ENCODE peak calls at places on chromosomes 13 and 19, in eight cellular contexts. A is ovary, Y is mesendoderm, V is heart left ventricle, C is adrenal gland, Q is thoracic aorta, L is PC-3, M is heart right ventricle. P is an unnamed sample. For H3K4me1 and H3K27me3, the result is how much of the 10 kb centered on the place peaks cover.

GRCh38 chr13:77207943-77208342 is 119.0 kb downstream of the MYCBP2 start:
- DNase-seq in A (no peak), Y (no peak), V (no peak), C (no peak), Q (no peak), L (peak), M (no peak), P (no peak)

GRCh38 chr13:48708764-48709163 is 55.0 kb downstream of the CYSLTR2 start:
- DNase-seq in A (no peak), Y (peak), V (no peak), C (no peak), Q (no peak), L (no peak), M (no peak), P (no peak)

GRCh38 chr13:97977376-97977705 is 23.9 kb downstream of the IPO5 start:
- DNase-seq in A (no peak), Y (no peak), V (no peak), C (no peak), Q (no peak), L (peak), M (no peak), P (no peak)

GRCh38 chr19:12163841-12164240 is 945 bp downstream of the ZNF136 start:
- DNase-seq in A (no peak), Y (no peak), V (no peak), C (no peak), Q (no peak), L (peak), M (no peak), P (no peak)

GRCh38 chr19:15780595-15781418 is 6.7 kb upstream of the OR10H5 start:
- DNase-seq in A (peak), Y (no peak), V (no peak), C (no peak), Q (no peak), L (peak), M (no peak), P (no peak)

GRCh38 chr13:77810430-77810829 is 108.2 kb downstream of the EDNRB start:
- DNase-seq in A (no peak), Y (peak), V (no peak), C (no peak), Q (no peak), L (peak), M (no peak), P (no peak)

GRCh38 chr13:59609421-59609820 is 554.3 kb downstream of the DIAPH3 start:
- DNase-seq in A (no peak), Y (peak), V (no peak), C (no peak), Q (no peak), L (no peak), M (no peak), P (no peak)

GRCh38 chr19:30718728-30719127 is 346.5 kb downstream of the ZNF536 start:
- DNase-seq in A (no peak), Y (no peak), V (no peak), C (peak), Q (no peak), L (no peak), M (no peak), P (no peak)

DNA sequence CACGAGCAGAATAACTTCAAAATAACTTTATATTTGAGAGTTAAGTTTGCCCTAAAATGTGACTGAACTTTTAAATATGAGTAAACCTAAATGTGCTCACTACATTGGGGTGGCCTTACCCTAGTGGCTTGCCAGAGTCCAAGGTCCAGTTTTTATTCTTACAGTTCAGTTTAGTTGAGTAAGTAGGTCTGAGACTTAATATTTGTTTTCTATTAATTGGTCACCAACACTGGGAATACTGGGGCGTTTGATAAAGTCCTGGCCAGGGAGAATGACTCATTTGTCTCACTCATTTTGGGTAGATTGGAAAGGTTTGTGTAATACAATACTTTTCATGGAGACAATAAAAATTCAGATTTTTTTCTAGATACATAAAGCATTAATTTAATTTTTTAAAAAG is 127.8 kb upstream of the SPATA13 start:
- DNase-seq in A (no peak), Y (no peak), V (no peak), C (no peak), Q (no peak), L (peak), M (no peak), P (peak)
- H3K4me1 ChIP-seq in A (under half), Y (under half), V (under half), C (under half), Q (under half), L (under half), M (under half), P (under half)

DNA sequence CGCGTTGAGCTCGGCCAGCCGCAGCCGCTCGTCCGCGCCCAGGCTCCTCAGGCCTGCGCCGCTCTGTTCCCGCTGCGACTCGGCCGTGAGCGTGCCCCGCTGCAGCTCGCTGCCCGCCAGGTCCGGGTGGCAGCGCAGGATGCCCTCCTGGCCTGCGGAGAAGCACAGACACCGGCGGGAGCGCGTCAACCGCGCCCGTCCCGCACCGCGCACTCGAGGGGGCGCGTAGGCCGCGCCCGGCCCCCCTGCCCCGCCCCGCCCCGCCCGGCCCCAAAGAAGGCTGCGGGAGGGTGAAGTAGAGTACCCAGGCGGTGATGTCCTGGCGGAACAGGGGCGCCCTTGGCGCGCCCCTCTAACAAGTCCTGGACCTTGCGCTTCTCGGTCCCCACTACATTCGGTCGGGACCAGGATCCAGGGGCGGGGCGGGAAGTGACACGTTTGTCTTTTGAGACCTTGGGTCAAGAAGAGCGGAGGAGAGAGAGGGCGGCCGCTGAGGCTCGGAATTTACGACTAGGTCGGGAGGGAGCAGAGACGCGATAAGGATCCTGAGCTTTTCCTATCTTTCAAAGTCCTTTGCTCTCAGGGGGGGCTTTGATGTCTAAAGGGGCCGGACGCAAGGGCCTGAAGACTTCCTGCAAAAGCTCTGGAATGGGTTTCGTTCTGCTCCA is 9.3 kb upstream of the CDX2 start:
- DNase-seq in A (no peak), Y (peak), V (no peak), C (no peak), Q (no peak), L (no peak), M (no peak), P (no peak)
- H3K27me3 ChIP-seq in A (under half), Y (half or more), V (half or more), C (half or more), Q (under half), L (under half), M (half or more), P (under half)

DNA sequence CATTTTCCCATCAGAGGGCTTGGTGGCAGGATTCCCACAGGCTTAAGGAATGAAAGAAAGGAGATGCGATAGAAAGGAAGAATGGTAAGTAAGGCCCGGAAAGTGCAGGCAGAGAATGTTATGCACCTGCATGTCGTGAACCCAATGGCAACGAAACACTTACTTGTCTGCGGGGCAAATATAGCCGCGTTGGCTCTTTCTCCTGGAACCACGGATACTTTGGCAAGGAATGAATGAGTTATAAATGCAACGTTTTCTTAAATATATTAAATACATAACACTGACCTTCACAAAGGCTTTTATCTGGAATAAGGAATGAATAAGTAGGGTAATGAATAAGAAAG is 192.1 kb downstream of the KATNAL1 start:
- DNase-seq in A (no peak), Y (no peak), V (no peak), C (no peak), Q (no peak), L (no peak), M (no peak), P (no peak)
- H3K4me1 ChIP-seq in A (under half), Y (under half), V (under half), C (under half), Q (under half), L (under half), M (under half), P (under half)

DNA sequence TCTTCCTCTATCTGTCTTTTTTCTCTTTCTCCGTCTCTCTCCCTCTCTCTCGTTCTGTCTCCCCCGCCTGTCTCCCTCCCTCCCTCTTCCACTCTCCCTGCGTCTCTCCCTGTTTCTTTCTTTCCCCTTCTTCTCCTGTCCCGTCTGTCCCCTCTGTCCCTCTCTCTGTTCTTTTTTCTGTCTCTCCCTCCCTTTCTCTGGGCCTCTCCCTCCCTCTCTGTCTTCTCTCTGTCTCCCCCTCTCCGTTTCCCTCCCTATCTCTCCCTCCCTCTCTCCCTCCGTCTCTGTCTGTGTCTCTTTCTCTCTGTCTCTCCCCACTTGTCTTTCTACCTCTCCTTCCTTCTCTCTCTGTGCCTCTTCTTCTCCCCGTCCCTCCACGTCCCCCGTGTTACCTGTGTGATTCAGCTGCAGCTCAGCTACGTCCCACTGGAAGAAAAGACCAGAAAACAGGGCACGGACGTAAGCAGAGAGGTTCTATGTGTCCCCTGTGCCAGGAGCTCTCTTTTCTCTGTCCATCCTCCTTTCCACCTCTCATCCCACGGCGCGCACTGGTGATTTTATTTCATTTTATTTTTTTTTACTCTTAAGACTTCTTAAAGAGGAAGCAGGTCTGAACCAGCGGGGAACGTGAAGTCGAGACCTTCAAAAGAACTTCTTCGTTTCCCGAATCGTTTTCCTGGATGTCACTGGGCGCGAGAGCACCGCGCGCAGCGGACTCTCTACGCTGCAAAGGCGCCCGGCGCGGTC is 1.1 kb downstream of the CD70 start:
- DNase-seq in A (no peak), Y (peak), V (no peak), C (no peak), Q (no peak), L (no peak), M (no peak), P (no peak)
- H3K27me3 ChIP-seq in A (under half), Y (under half), V (half or more), C (half or more), Q (under half), L (half or more), M (half or more), P (under half)

DNA sequence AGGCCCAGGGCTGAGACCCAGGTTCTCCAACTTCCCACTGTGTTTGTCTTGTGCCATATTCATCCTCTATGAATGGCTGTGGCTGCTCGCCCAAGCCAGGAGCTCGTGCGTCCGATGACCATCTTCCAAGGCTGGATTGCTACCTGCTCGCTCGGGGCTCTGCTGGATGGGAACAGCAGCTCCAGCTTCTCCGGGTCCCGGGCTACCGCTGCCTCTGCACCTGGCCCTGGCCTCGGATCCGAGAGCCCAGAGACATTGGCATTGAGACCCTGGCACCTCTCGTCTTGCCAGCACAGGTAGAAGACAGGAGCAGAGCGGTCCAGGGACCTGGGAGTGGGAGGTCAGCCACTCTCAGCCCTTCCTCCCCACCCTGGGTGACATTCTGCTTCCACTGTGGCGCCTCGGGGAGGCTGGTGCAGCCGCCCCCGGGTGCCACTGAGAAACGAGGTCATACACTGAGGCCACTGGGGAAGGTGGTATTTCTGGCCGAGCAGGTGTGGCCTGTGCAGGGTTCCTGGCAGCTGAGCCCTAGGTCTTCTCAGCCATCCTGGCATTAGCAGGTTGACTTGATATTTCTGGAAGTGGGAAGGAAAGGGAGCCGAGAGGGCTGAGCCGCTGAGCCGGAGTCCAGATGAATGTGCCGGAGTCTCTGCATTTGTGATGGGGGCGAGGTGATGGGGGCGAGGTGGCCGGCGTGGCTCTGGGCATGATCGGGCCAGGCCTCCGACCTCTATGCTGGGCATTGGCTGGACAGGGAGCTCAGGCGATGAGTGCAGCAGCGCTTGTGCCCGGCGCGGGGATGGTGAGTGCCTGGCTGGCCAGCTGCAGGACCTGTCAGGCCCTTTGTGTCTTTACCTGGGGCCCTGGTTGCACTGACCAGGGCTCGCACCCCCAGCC is 18.6 kb downstream of the NDUFB7 start:
- DNase-seq in A (no peak), Y (no peak), V (no peak), C (no peak), Q (no peak), L (no peak), M (no peak), P (no peak)
- H3K4me1 ChIP-seq in A (under half), Y (under half), V (under half), C (half or more), Q (under half), L (under half), M (under half), P (under half)

P was measured in lung.